ENCODE peak calls at places on chromosome 5, in five cellular contexts. K is transverse colon, Q is bronchial epithelial cell, C is PC-9, R is fibroblast of lung. F is an unnamed sample. For H3K27me3, the result is how much of the 10 kb centered on the place peaks cover.

GRCh38 chr5:177494356-177495195 is 2.8 kb downstream of the PDLIM7 start:
- DNase-seq in K (peak), Q (peak), C (peak), R (peak), F (no peak)

GRCh38 chr5:92309336-92309991 is 926.3 kb upstream of the ARRDC3 start:
- DNase-seq in K (no peak), Q (peak), C (no peak), R (peak), F (no peak)

GRCh38 chr5:15752886-15753285 is 252.9 kb downstream of the FBXL7 start:
- DNase-seq in K (no peak), Q (no peak), C (no peak), R (peak), F (no peak)

GRCh38 chr5:15693933-15694332 is 194.0 kb downstream of the FBXL7 start:
- DNase-seq in K (no peak), Q (no peak), C (no peak), R (no peak), F (no peak)

GRCh38 chr5:154403776-154404387 is 41.9 kb upstream of the SAP30L start:
- DNase-seq in K (no peak), Q (no peak), C (no peak), R (no peak), F (no peak)

GRCh38 chr5:135498662-135498995 is 37.1 kb downstream of the NEUROG1 start:
- DNase-seq in K (no peak), Q (peak), C (no peak), R (no peak), F (no peak)

GRCh38 chr5:116507051-116507537 is 67.5 kb downstream of the SEMA6A start:
- DNase-seq in K (no peak), Q (no peak), C (no peak), R (peak), F (no peak)

GRCh38 chr5:43363445-43364152 is 48.6 kb downstream of the CCL28 start:
- DNase-seq in K (no peak), Q (no peak), C (no peak), R (no peak), F (no peak)

GRCh38 chr5:3326569-3327232 is 268.9 kb upstream of the IRX1 start:
- DNase-seq in K (no peak), Q (no peak), C (no peak), R (no peak), F (no peak)

GRCh38 chr5:2722901-2723300 is 28.6 kb downstream of the IRX2 start:
- DNase-seq in K (no peak), Q (no peak), C (no peak), R (no peak), F (no peak)

GRCh38 chr5:13745508-13745907 is 199.0 kb downstream of the DNAH5 start:
- DNase-seq in K (no peak), Q (peak), C (no peak), R (no peak), F (no peak)

GRCh38 chr5:119527346-119527745 is 75.0 kb downstream of the HSD17B4 start:
- DNase-seq in K (no peak), Q (peak), C (no peak), R (no peak), F (no peak)

GRCh38 chr5:78984611-78985406 is at the start of gene ARSB:
- DNase-seq in K (peak), Q (peak), C (peak), R (peak), F (peak)

GRCh38 chr5:148636353-148636752 is 18.0 kb downstream of the HTR4 start:
- DNase-seq in K (no peak), Q (no peak), C (no peak), R (no peak), F (no peak)

GRCh38 chr5:149271195-149271716 is 403 bp upstream of the AFAP1L1 start:
- DNase-seq in K (no peak), Q (peak), C (peak), R (no peak), F (no peak)

GRCh38 chr5:177473461-177473991 is at the start of gene DBN1:
- DNase-seq in K (peak), Q (no peak), C (no peak), R (no peak), F (no peak)

GRCh38 chr5:133643365-133643764 is 31.0 kb upstream of the FSTL4 start:
- DNase-seq in K (no peak), Q (no peak), C (no peak), R (no peak), F (no peak)

GRCh38 chr5:57499262-57500050 is 16.8 kb upstream of the ACTBL2 start:
- DNase-seq in K (no peak), Q (peak), C (peak), R (peak), F (no peak)

GRCh38 chr5:65695896-65696295 is 26.0 kb downstream of the SGTB start:
- DNase-seq in K (no peak), Q (no peak), C (no peak), R (no peak), F (no peak)

GRCh38 chr5:179287071-179287470 is 58.2 kb downstream of the ADAMTS2 start:
- DNase-seq in K (no peak), Q (no peak), C (no peak), R (no peak), F (no peak)

GRCh38 chr5:14218897-14219573 is 75.9 kb downstream of the TRIO start:
- DNase-seq in K (no peak), Q (no peak), C (no peak), R (no peak), F (no peak)

GRCh38 chr5:157497875-157498611 is 38.0 kb downstream of the NIPAL4 start:
- DNase-seq in K (no peak), Q (no peak), C (no peak), R (no peak), F (no peak)

GRCh38 chr5:97550164-97550563 is 367.1 kb upstream of the RIOK2 start:
- DNase-seq in K (no peak), Q (peak), C (no peak), R (peak), F (no peak)

GRCh38 chr5:136309932-136310598 is 55.3 kb downstream of the TRPC7 start:
- DNase-seq in K (no peak), Q (no peak), C (no peak), R (no peak), F (no peak)

GRCh38 chr5:76790632-76791290 is 28.1 kb upstream of the F2RL1 start:
- DNase-seq in K (no peak), Q (peak), C (peak), R (peak), F (peak)

GRCh38 chr5:148875205-148875875 is 48.9 kb downstream of the ADRB2 start:
- DNase-seq in K (no peak), Q (peak), C (no peak), R (peak), F (no peak)

GRCh38 chr5:40484495-40484894 is 195.2 kb upstream of the PTGER4 start:
- DNase-seq in K (no peak), Q (no peak), C (no peak), R (no peak), F (no peak)

GRCh38 chr5:135318037-135318436 is 81.0 kb downstream of the MACROH2A1 start:
- DNase-seq in K (no peak), Q (no peak), C (no peak), R (no peak), F (no peak)

GRCh38 chr5:90020575-90021535 is 388.7 kb downstream of the CETN3 start:
- DNase-seq in K (no peak), Q (peak), C (peak), R (peak), F (no peak)

GRCh38 chr5:19855929-19856328 is 132.1 kb downstream of the CDH18 start:
- DNase-seq in K (no peak), Q (no peak), C (no peak), R (peak), F (no peak)

GRCh38 chr5:32955814-32956213 is 244.7 kb downstream of the NPR3 start:
- DNase-seq in K (no peak), Q (no peak), C (no peak), R (no peak), F (no peak)

GRCh38 chr5:74357827-74358226 is 282.7 kb downstream of the ENC1 start:
- DNase-seq in K (no peak), Q (no peak), C (no peak), R (no peak), F (no peak)

GRCh38 chr5:149284501-149284900 is 12.8 kb downstream of the AFAP1L1 start:
- DNase-seq in K (no peak), Q (peak), C (no peak), R (peak), F (no peak)

GRCh38 chr5:64883912-64884311 is 115.2 kb downstream of the CWC27 start:
- DNase-seq in K (no peak), Q (peak), C (no peak), R (no peak), F (no peak)

GRCh38 chr5:150628936-150629485 is 11.4 kb upstream of the SYNPO start:
- DNase-seq in K (no peak), Q (peak), C (no peak), R (no peak), F (no peak)

GRCh38 chr5:63959177-63959982 is 2.9 kb downstream of the HTR1A start:
- DNase-seq in K (no peak), Q (peak), C (no peak), R (no peak), F (no peak)

GRCh38 chr5:73032635-73033034 is 76.8 kb downstream of the FCHO2 start:
- DNase-seq in K (no peak), Q (no peak), C (no peak), R (no peak), F (no peak)

GRCh38 chr5:77277764-77278163 is 67.3 kb downstream of the PDE8B start:
- DNase-seq in K (no peak), Q (no peak), C (no peak), R (no peak), F (no peak)

GRCh38 chr5:124402144-124402581 is 344.3 kb downstream of the ZNF608 start:
- DNase-seq in K (peak), Q (peak), C (peak), R (peak), F (no peak)

GRCh38 chr5:160504906-160505305 is 83.3 kb downstream of the PTTG1 start:
- DNase-seq in K (no peak), Q (no peak), C (no peak), R (no peak), F (no peak)

GRCh38 chr5:160506006-160507004 is 84.7 kb downstream of the PTTG1 start:
- DNase-seq in K (peak), Q (no peak), C (no peak), R (peak), F (peak)

GRCh38 chr5:160507181-160507811 is 85.6 kb downstream of the PTTG1 start:
- DNase-seq in K (no peak), Q (peak), C (no peak), R (peak), F (no peak)

GRCh38 chr5:160511280-160511929 is 89.8 kb downstream of the PTTG1 start:
- DNase-seq in K (no peak), Q (no peak), C (no peak), R (no peak), F (no peak)

GRCh38 chr5:160508780-160509361 is 87.2 kb downstream of the PTTG1 start:
- DNase-seq in K (peak), Q (peak), C (peak), R (peak), F (no peak)
- H3K27me3 ChIP-seq in K (under half), Q (under half), C (under half), R (under half), F (under half)

GRCh38 chr5:174720066-174720611 is 4.2 kb upstream of the MSX2 start:
- DNase-seq in K (no peak), Q (no peak), C (no peak), R (no peak), F (no peak)
- H3K27me3 ChIP-seq in K (half or more), Q (under half), C (half or more), R (under half), F (under half)

GRCh38 chr5:123091258-123091987 is 2.4 kb downstream of the PRDM6 start:
- DNase-seq in K (no peak), Q (peak), C (no peak), R (peak), F (no peak)

GRCh38 chr5:123091988-123092583 is 3.0 kb downstream of the PRDM6 start:
- DNase-seq in K (no peak), Q (no peak), C (no peak), R (peak), F (no peak)

GRCh38 chr5:123094227-123094918 is 5.3 kb downstream of the PRDM6 start:
- DNase-seq in K (no peak), Q (no peak), C (no peak), R (peak), F (no peak)

GRCh38 chr5:123093279-123094226 is 4.5 kb downstream of the PRDM6 start:
- DNase-seq in K (no peak), Q (no peak), C (no peak), R (peak), F (no peak)

GRCh38 chr5:123092696-123093095 is 3.7 kb downstream of the PRDM6 start:
- DNase-seq in K (no peak), Q (no peak), C (no peak), R (peak), F (no peak)
- H3K27me3 ChIP-seq in K (half or more), Q (half or more), C (under half), R (under half), F (under half)

GRCh38 chr5:140025736-140026135 is 17.4 kb downstream of the NRG2 start:
- DNase-seq in K (no peak), Q (no peak), C (no peak), R (no peak), F (no peak)
- H3K27me3 ChIP-seq in K (under half), Q (under half), C (under half), R (under half), F (under half)

DNA sequence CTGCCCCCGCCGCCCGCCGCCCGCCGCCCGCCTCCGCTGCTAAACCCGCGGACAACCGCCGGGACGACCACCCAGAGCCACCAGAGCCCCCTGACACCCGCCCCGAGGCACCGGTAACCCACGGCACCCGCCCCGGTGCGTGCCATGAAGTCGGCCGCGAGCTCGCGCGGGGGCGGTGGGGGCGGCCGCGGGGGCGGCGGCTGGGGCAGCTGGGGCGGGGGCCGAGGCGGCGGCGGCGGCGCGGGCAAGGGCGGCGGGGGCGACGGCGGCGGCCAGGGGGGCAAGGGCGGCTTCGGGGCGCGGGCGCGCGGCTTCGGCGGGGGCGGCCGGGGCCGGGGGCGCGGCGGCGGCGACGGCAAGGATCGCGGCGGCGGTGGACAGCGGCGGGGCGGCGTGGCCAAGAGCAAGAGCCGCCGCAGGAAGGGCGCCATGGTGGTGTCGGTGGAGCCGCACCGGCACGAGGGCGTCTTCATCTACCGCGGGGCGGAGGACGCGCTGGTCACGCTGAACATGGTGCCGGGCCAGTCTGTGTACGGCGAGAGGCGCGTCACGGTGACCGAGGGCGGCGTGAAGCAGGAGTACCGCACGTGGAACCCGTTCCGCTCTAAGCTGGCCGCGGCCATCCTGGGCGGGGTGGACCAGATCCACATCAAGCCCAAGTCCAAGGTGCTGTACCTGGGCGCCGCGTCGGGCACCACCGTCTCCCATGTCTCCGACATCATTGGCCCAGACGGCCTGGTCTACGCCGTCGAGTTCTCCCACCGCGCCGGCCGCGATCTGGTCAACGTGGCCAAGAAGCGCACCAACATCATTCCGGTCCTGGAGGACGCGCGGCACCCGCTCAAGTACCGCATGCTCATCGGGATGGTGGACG is 493 bp downstream of the FBLL1 start:
- DNase-seq in K (no peak), Q (no peak), C (no peak), R (no peak), F (no peak)
- H3K27me3 ChIP-seq in K (half or more), Q (under half), C (under half), R (under half), F (under half)

GRCh38 chr5:140013536-140013935 is 29.6 kb downstream of the NRG2 start:
- DNase-seq in K (no peak), Q (no peak), C (no peak), R (no peak), F (no peak)
- H3K27me3 ChIP-seq in K (under half), Q (under half), C (under half), R (under half), F (under half)

GRCh38 chr5:169153405-169153804 is 147.5 kb downstream of the SLIT3 start:
- DNase-seq in K (no peak), Q (no peak), C (no peak), R (no peak), F (no peak)

GRCh38 chr5:169152453-169152852 is 148.5 kb downstream of the SLIT3 start:
- DNase-seq in K (no peak), Q (no peak), C (no peak), R (no peak), F (no peak)

GRCh38 chr5:169157064-169157463 is 143.9 kb downstream of the SLIT3 start:
- DNase-seq in K (no peak), Q (peak), C (no peak), R (no peak), F (no peak)

GRCh38 chr5:169152946-169153345 is 148.0 kb downstream of the SLIT3 start:
- DNase-seq in K (no peak), Q (no peak), C (no peak), R (no peak), F (no peak)

GRCh38 chr5:169154660-169155059 is 146.3 kb downstream of the SLIT3 start:
- DNase-seq in K (no peak), Q (no peak), C (no peak), R (no peak), F (no peak)
- H3K27me3 ChIP-seq in K (under half), Q (under half), C (under half), R (under half), F (under half)

GRCh38 chr5:108836492-108836891 is 88.8 kb downstream of the FER start:
- DNase-seq in K (no peak), Q (no peak), C (no peak), R (no peak), F (no peak)
- H3K27me3 ChIP-seq in K (under half), Q (under half), C (under half), R (under half), F (under half)

GRCh38 chr5:84383296-84383815 is 1.3 kb downstream of the EDIL3 start:
- DNase-seq in K (no peak), Q (no peak), C (no peak), R (no peak), F (no peak)
- H3K27me3 ChIP-seq in K (under half), Q (under half), C (under half), R (under half), F (under half)

GRCh38 chr5:1016476-1016875 is 7.9 kb downstream of the NKD2 start:
- DNase-seq in K (no peak), Q (no peak), C (no peak), R (no peak), F (no peak)
- H3K27me3 ChIP-seq in K (under half), Q (under half), C (half or more), R (under half), F (under half)

F was measured in naive thymus-derived CD4-positive, alpha-beta T cell.